ENCODE peak calls at places on chromosome 9, in six cellular contexts. One of them, this sample, is unnamed.

GRCh38 chr9:136721339-136722092 is 9.1 kb downstream of the DIPK1B start:
- DNase-seq in SK-N-SH: no peak
- DNase-seq in HCT116: no peak
- DNase-seq in PC-3: peak; percentile 12
- DNase-seq in MM.1S: no peak
- DNase-seq in GM23248: peak; percentile 95
- DNase-seq in this sample: no peak

GRCh38 chr9:101409079-101409477 is 10.4 kb downstream of the ZNF189 start:
- DNase-seq in PC-3: no peak
- DNase-seq in MM.1S: no peak
- DNase-seq in GM23248: peak; percentile 30
- DNase-seq in SK-N-SH: no peak
- DNase-seq in HCT116: no peak
- DNase-seq in this sample: no peak

GRCh38 chr9:79813262-79813646 is 241.5 kb downstream of the TLE4 start:
- DNase-seq in HCT116: no peak
- DNase-seq in SK-N-SH: no peak
- DNase-seq in PC-3: no peak
- DNase-seq in MM.1S: no peak
- DNase-seq in GM23248: no peak
- DNase-seq in this sample: no peak

GRCh38 chr9:79477955-79478751 is 93.6 kb upstream of the TLE4 start:
- DNase-seq in GM23248: peak; percentile 24
- DNase-seq in PC-3: peak; percentile 24
- DNase-seq in HCT116: no peak
- DNase-seq in SK-N-SH: peak; percentile 21
- DNase-seq in MM.1S: no peak
- DNase-seq in this sample: peak; percentile 77

GRCh38 chr9:69035438-69036316 is at the start of gene FXN:
- DNase-seq in HCT116: peak; percentile 56
- DNase-seq in SK-N-SH: peak; percentile 94
- DNase-seq in GM23248: peak; percentile 89
- DNase-seq in MM.1S: peak; percentile 74
- DNase-seq in PC-3: peak; percentile 75
- DNase-seq in this sample: peak; percentile 87

GRCh38 chr9:134959126-134959970 is 41.6 kb upstream of the FCN1 start:
- DNase-seq in PC-3: no peak
- DNase-seq in MM.1S: no peak
- DNase-seq in SK-N-SH: no peak
- DNase-seq in HCT116: no peak
- DNase-seq in GM23248: no peak
- DNase-seq in this sample: no peak

GRCh38 chr9:5089737-5090136 is 95.7 kb downstream of the INSL6 start:
- DNase-seq in PC-3: no peak
- DNase-seq in SK-N-SH: no peak
- DNase-seq in GM23248: no peak
- DNase-seq in HCT116: no peak
- DNase-seq in MM.1S: no peak
- DNase-seq in this sample: no peak

GRCh38 chr9:131872006-131872405 is 132.1 kb upstream of the RAPGEF1 start:
- DNase-seq in HCT116: no peak
- DNase-seq in GM23248: no peak
- DNase-seq in MM.1S: no peak
- DNase-seq in SK-N-SH: no peak
- DNase-seq in PC-3: no peak
- DNase-seq in this sample: peak; percentile 25

GRCh38 chr9:23412458-23412857 is 413.6 kb downstream of the ELAVL2 start:
- DNase-seq in MM.1S: no peak
- DNase-seq in PC-3: no peak
- DNase-seq in SK-N-SH: no peak
- DNase-seq in GM23248: no peak
- DNase-seq in HCT116: no peak
- DNase-seq in this sample: no peak

GRCh38 chr9:131273791-131274673 is 2.3 kb downstream of the FAM78A start:
- DNase-seq in HCT116: no peak
- DNase-seq in SK-N-SH: no peak
- DNase-seq in GM23248: no peak
- DNase-seq in PC-3: no peak
- DNase-seq in MM.1S: peak; percentile 46
- DNase-seq in this sample: no peak

GRCh38 chr9:136754626-136755284 is 3.3 kb downstream of the LCN8 start:
- DNase-seq in PC-3: no peak
- DNase-seq in HCT116: no peak
- DNase-seq in MM.1S: no peak
- DNase-seq in SK-N-SH: no peak
- DNase-seq in GM23248: no peak
- DNase-seq in this sample: peak; percentile 41

GRCh38 chr9:78273761-78274160 is 23.2 kb upstream of the PSAT1 start:
- DNase-seq in SK-N-SH: no peak
- DNase-seq in MM.1S: no peak
- DNase-seq in PC-3: no peak
- DNase-seq in HCT116: no peak
- DNase-seq in GM23248: peak; percentile 26
- DNase-seq in this sample: no peak

GRCh38 chr9:132023409-132024180 is 56.1 kb downstream of the MED27 start:
- DNase-seq in GM23248: no peak
- DNase-seq in PC-3: no peak
- DNase-seq in MM.1S: no peak
- DNase-seq in SK-N-SH: peak; percentile 61
- DNase-seq in HCT116: no peak
- DNase-seq in this sample: no peak

GRCh38 chr9:124133752-124134151 is 122.2 kb downstream of the LHX2 start:
- DNase-seq in SK-N-SH: no peak
- DNase-seq in GM23248: peak; percentile 59
- DNase-seq in PC-3: peak; percentile 46
- DNase-seq in MM.1S: no peak
- DNase-seq in HCT116: no peak
- DNase-seq in this sample: peak; percentile 63

GRCh38 chr9:131537946-131538345 is 6.9 kb upstream of the UCK1 start:
- DNase-seq in HCT116: no peak
- DNase-seq in PC-3: no peak
- DNase-seq in MM.1S: no peak
- DNase-seq in GM23248: no peak
- DNase-seq in SK-N-SH: no peak
- DNase-seq in this sample: no peak

GRCh38 chr9:133476941-133477340 is 2.0 kb downstream of the SLC2A6 start:
- DNase-seq in HCT116: no peak
- DNase-seq in PC-3: no peak
- DNase-seq in MM.1S: no peak
- DNase-seq in SK-N-SH: no peak
- DNase-seq in GM23248: no peak
- DNase-seq in this sample: no peak
- H3K4me2 ChIP-seq in HCT116: no peak overlapping the region
- H3K4me2 ChIP-seq in PC-3: no peak overlapping the region
- H3K4me2 ChIP-seq in MM.1S: no peak overlapping the region
- H3K4me2 ChIP-seq in SK-N-SH: no peak overlapping the region
- H3K4me2 ChIP-seq in GM23248: no peak overlapping the region
- H3K4me2 ChIP-seq in this sample: no peak overlapping the region

GRCh38 chr9:94631599-94631998 is 7.7 kb downstream of the FBP1 start:
- DNase-seq in SK-N-SH: no peak
- DNase-seq in MM.1S: no peak
- DNase-seq in GM23248: no peak
- DNase-seq in HCT116: no peak
- DNase-seq in PC-3: no peak
- DNase-seq in this sample: no peak

GRCh38 chr9:94632736-94633135 is 6.6 kb downstream of the FBP1 start:
- DNase-seq in MM.1S: no peak
- DNase-seq in SK-N-SH: no peak
- DNase-seq in HCT116: no peak
- DNase-seq in PC-3: no peak
- DNase-seq in GM23248: peak; percentile 38
- DNase-seq in this sample: no peak

GRCh38 chr9:94630281-94630680 is 9.0 kb downstream of the FBP1 start:
- DNase-seq in GM23248: no peak
- DNase-seq in PC-3: no peak
- DNase-seq in HCT116: no peak
- DNase-seq in SK-N-SH: no peak
- DNase-seq in MM.1S: no peak
- DNase-seq in this sample: no peak

GRCh38 chr9:94627287-94627686 is 12.0 kb downstream of the FBP1 start:
- DNase-seq in GM23248: no peak
- DNase-seq in MM.1S: no peak
- DNase-seq in PC-3: no peak
- DNase-seq in SK-N-SH: no peak
- DNase-seq in HCT116: no peak
- DNase-seq in this sample: no peak

DNA sequence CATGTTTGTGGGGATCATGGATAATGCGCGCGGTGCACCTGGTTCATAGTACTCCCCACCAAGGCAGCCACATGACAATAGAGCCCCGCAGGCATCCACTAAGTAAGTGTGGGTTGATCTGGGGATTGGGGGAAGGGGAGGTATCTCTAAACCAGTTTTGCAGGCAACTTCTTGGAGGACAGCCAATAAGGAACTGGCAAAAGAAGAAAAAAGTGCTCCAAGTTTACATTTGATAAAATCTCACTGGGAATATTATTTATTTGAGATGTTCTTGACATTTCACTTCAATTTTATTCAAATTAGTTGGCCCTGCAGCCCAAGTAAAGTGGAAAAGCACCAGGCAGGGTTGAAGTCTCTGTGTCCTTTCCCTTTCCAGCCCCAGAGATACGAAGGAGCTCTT is 8.5 kb downstream of the FBP1 start:
- DNase-seq in MM.1S: no peak
- DNase-seq in PC-3: peak; percentile 88
- DNase-seq in GM23248: no peak
- DNase-seq in HCT116: no peak
- DNase-seq in SK-N-SH: no peak
- DNase-seq in this sample: peak; percentile 26
- TF ChIP-seq EZH2phosphoT487 in MM.1S: no peak
- TF ChIP-seq EZH2phosphoT487 in PC-3: no peak
- TF ChIP-seq EZH2phosphoT487 in GM23248: no peak
- TF ChIP-seq EZH2phosphoT487 in HCT116: no peak
- TF ChIP-seq EZH2phosphoT487 in SK-N-SH: no peak
- TF ChIP-seq EZH2phosphoT487 in this sample: no peak

DNA sequence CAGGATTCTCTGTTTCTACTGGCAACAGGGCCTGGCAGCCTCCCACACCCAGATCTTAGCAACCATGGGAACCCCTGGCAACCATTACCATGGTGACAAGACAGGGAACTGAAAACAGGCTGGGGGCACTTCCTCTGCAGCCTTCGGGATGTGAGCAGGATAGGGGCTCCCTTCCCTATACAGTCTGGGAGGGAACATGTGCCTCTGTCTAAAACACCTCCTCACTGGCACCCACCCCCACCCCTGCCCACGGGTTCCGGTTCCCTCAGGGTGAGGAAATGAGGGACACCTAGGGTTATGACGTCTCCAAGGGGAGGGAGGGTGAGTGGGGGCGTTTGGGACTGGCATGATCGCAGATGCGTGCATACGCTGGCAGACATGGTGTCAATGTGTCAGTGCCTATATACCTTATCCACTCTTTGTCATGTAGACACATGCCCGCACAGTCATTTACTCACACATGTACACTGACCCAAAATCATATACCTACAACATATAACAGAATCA is 3.0 kb upstream of the DNAJB5 start:
- DNase-seq in PC-3: no peak
- DNase-seq in SK-N-SH: peak; percentile 75
- DNase-seq in HCT116: no peak
- DNase-seq in MM.1S: no peak
- DNase-seq in GM23248: peak; percentile 45
- DNase-seq in this sample: peak; percentile 58
- H3K9ac ChIP-seq in PC-3: no peak overlapping the region
- H3K9ac ChIP-seq in SK-N-SH: no peak overlapping the region
- H3K9ac ChIP-seq in HCT116: no peak overlapping the region
- H3K9ac ChIP-seq in MM.1S: no peak overlapping the region
- H3K9ac ChIP-seq in GM23248: no peak overlapping the region
- H3K9ac ChIP-seq in this sample: no peak overlapping the region

DNA sequence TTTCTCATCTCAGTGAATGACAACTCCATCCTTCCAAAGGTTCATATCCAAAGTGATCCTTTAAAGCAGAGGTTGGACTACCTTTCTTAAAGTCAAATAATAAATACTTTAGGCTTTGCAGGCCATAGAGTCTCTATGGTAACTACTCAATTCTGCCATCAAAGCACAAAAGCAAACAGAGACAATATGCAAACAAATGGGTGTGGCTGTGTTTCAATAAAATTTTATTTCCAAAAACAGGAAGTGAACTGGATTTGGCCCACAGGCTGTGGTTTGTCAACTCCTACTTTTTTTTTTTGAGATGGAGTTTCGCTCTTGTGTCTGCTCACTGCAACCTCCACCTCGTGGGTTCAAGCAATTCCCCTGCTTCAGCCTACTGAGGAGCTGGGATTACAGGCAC is 134.0 kb downstream of the CDK5RAP2 start:
- DNase-seq in SK-N-SH: no peak
- DNase-seq in PC-3: peak; percentile 32
- DNase-seq in HCT116: no peak
- DNase-seq in GM23248: no peak
- DNase-seq in MM.1S: no peak
- DNase-seq in this sample: no peak
- H3K4me2 ChIP-seq in SK-N-SH: no peak overlapping the region
- H3K4me2 ChIP-seq in PC-3: no peak overlapping the region
- H3K4me2 ChIP-seq in HCT116: no peak overlapping the region
- H3K4me2 ChIP-seq in GM23248: no peak overlapping the region
- H3K4me2 ChIP-seq in MM.1S: no peak overlapping the region
- H3K4me2 ChIP-seq in this sample: no peak overlapping the region

GRCh38 chr9:98219794-98220370 is 27.4 kb upstream of the CORO2A start:
- DNase-seq in MM.1S: no peak
- DNase-seq in PC-3: no peak
- DNase-seq in SK-N-SH: no peak
- DNase-seq in HCT116: no peak
- DNase-seq in GM23248: no peak
- DNase-seq in this sample: no peak

GRCh38 chr9:98219364-98219716 is 26.9 kb upstream of the CORO2A start:
- DNase-seq in SK-N-SH: no peak
- DNase-seq in GM23248: no peak
- DNase-seq in HCT116: no peak
- DNase-seq in MM.1S: no peak
- DNase-seq in PC-3: peak; percentile 49
- DNase-seq in this sample: no peak

GRCh38 chr9:98222885-98223640 is 30.6 kb upstream of the CORO2A start:
- DNase-seq in GM23248: peak; percentile 98
- DNase-seq in HCT116: peak; percentile 54
- DNase-seq in PC-3: peak; percentile 85
- DNase-seq in MM.1S: no peak
- DNase-seq in SK-N-SH: no peak
- DNase-seq in this sample: no peak

GRCh38 chr9:98218562-98219363 is 26.3 kb upstream of the CORO2A start:
- DNase-seq in HCT116: no peak
- DNase-seq in GM23248: no peak
- DNase-seq in SK-N-SH: no peak
- DNase-seq in PC-3: peak; percentile 73
- DNase-seq in MM.1S: no peak
- DNase-seq in this sample: no peak

DNA sequence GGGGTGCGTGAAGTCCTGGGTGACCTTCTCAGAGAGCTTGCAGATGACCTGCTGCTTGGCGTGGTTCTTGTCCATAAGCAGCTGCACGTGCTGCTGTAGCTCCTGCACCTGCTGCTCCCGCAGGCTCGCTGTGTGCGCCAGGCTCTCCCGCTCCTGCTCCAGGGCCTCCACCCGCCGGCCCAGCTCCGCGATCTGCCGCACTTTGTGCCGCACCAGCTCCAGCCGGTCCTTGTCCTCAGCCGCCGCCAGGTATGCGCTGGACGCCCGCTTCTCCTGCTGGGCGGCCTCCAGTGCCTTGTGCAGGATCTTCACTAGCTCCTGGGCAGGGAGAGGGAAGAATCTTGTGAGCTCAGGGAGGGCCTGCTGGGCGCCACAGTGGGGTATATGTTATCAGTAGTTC is 28.5 kb upstream of the CORO2A start:
- DNase-seq in PC-3: no peak
- DNase-seq in GM23248: no peak
- DNase-seq in MM.1S: no peak
- DNase-seq in HCT116: no peak
- DNase-seq in SK-N-SH: no peak
- DNase-seq in this sample: no peak
- TF ChIP-seq EZH2phosphoT487 in PC-3: no peak
- TF ChIP-seq EZH2phosphoT487 in GM23248: no peak
- TF ChIP-seq EZH2phosphoT487 in MM.1S: no peak
- TF ChIP-seq EZH2phosphoT487 in HCT116: no peak
- TF ChIP-seq EZH2phosphoT487 in SK-N-SH: no peak
- TF ChIP-seq EZH2phosphoT487 in this sample: no peak